ENCODE peak calls at places on chromosomes 13 and 19, in six cellular contexts. One of them, this sample, is unnamed.

GRCh38 chr13:28355046-28355821 is 139.7 kb downstream of the FLT1 start:
- DNase-seq in sigmoid colon: no peak
- DNase-seq in fibroblast of mammary gland: no peak
- DNase-seq in Peyer's patch: no peak
- DNase-seq in astrocyte of the spinal cord: no peak
- DNase-seq in fibroblast of the aortic adventitia: peak
- DNase-seq in this sample: no peak

GRCh38 chr19:33221641-33222040 is 4.0 kb downstream of the SLC7A10 start:
- DNase-seq in sigmoid colon: no peak
- DNase-seq in astrocyte of the spinal cord: peak
- DNase-seq in fibroblast of mammary gland: peak
- DNase-seq in Peyer's patch: no peak
- DNase-seq in fibroblast of the aortic adventitia: no peak
- DNase-seq in this sample: no peak

GRCh38 chr13:112940236-112940635 is 28.8 kb upstream of the MCF2L start:
- DNase-seq in sigmoid colon: peak
- DNase-seq in fibroblast of mammary gland: no peak
- DNase-seq in fibroblast of the aortic adventitia: no peak
- DNase-seq in Peyer's patch: no peak
- DNase-seq in astrocyte of the spinal cord: no peak
- DNase-seq in this sample: no peak

GRCh38 chr13:75357576-75358295 is 124.2 kb downstream of the TBC1D4 start:
- DNase-seq in fibroblast of the aortic adventitia: peak
- DNase-seq in sigmoid colon: no peak
- DNase-seq in fibroblast of mammary gland: peak
- DNase-seq in astrocyte of the spinal cord: peak
- DNase-seq in Peyer's patch: no peak
- DNase-seq in this sample: no peak

GRCh38 chr19:45130888-45131615 is 29.7 kb downstream of the NKPD1 start:
- DNase-seq in astrocyte of the spinal cord: peak
- DNase-seq in sigmoid colon: no peak
- DNase-seq in fibroblast of mammary gland: no peak
- DNase-seq in fibroblast of the aortic adventitia: no peak
- DNase-seq in Peyer's patch: no peak
- DNase-seq in this sample: no peak

GRCh38 chr13:26168276-26168814 is 53.8 kb downstream of the RNF6 start:
- DNase-seq in sigmoid colon: no peak
- DNase-seq in Peyer's patch: no peak
- DNase-seq in astrocyte of the spinal cord: no peak
- DNase-seq in fibroblast of mammary gland: no peak
- DNase-seq in fibroblast of the aortic adventitia: peak
- DNase-seq in this sample: no peak

GRCh38 chr13:35764359-35765015 is 288.0 kb upstream of the MAB21L1 start:
- DNase-seq in fibroblast of mammary gland: no peak
- DNase-seq in Peyer's patch: no peak
- DNase-seq in astrocyte of the spinal cord: peak
- DNase-seq in sigmoid colon: no peak
- DNase-seq in fibroblast of the aortic adventitia: peak
- DNase-seq in this sample: no peak

GRCh38 chr13:106796280-106797047 is 228.5 kb upstream of the ARGLU1 start:
- DNase-seq in fibroblast of mammary gland: no peak
- DNase-seq in sigmoid colon: no peak
- DNase-seq in fibroblast of the aortic adventitia: no peak
- DNase-seq in Peyer's patch: no peak
- DNase-seq in astrocyte of the spinal cord: no peak
- DNase-seq in this sample: no peak

GRCh38 chr19:41323023-41323422 is 13.1 kb downstream of the CCDC97 start:
- DNase-seq in sigmoid colon: peak
- DNase-seq in astrocyte of the spinal cord: peak
- DNase-seq in fibroblast of mammary gland: peak
- DNase-seq in fibroblast of the aortic adventitia: peak
- DNase-seq in Peyer's patch: no peak
- DNase-seq in this sample: no peak

GRCh38 chr19:46618670-46619231 is 6.1 kb downstream of the PTGIR start:
- DNase-seq in astrocyte of the spinal cord: no peak
- DNase-seq in Peyer's patch: no peak
- DNase-seq in sigmoid colon: no peak
- DNase-seq in fibroblast of the aortic adventitia: peak
- DNase-seq in fibroblast of mammary gland: peak
- DNase-seq in this sample: no peak

GRCh38 chr13:110263906-110264305 is 43.1 kb downstream of the COL4A1 start:
- DNase-seq in fibroblast of mammary gland: no peak
- DNase-seq in astrocyte of the spinal cord: no peak
- DNase-seq in fibroblast of the aortic adventitia: no peak
- DNase-seq in Peyer's patch: no peak
- DNase-seq in sigmoid colon: peak
- DNase-seq in this sample: no peak

GRCh38 chr13:112014857-112015256 is 52.1 kb upstream of the SOX1 start:
- DNase-seq in astrocyte of the spinal cord: no peak
- DNase-seq in Peyer's patch: no peak
- DNase-seq in fibroblast of the aortic adventitia: peak
- DNase-seq in sigmoid colon: no peak
- DNase-seq in fibroblast of mammary gland: peak
- DNase-seq in this sample: no peak

GRCh38 chr13:105998233-105998550 is 537.3 kb downstream of the EFNB2 start:
- DNase-seq in astrocyte of the spinal cord: no peak
- DNase-seq in fibroblast of mammary gland: no peak
- DNase-seq in sigmoid colon: no peak
- DNase-seq in Peyer's patch: no peak
- DNase-seq in fibroblast of the aortic adventitia: no peak
- DNase-seq in this sample: no peak

GRCh38 chr19:50607388-50607787 is 32.3 kb downstream of the SYT3 start:
- DNase-seq in sigmoid colon: no peak
- DNase-seq in astrocyte of the spinal cord: no peak
- DNase-seq in Peyer's patch: no peak
- DNase-seq in fibroblast of the aortic adventitia: no peak
- DNase-seq in fibroblast of mammary gland: no peak
- DNase-seq in this sample: no peak

GRCh38 chr13:48533986-48534600 is 1.2 kb upstream of the RCBTB2 start:
- DNase-seq in astrocyte of the spinal cord: no peak
- DNase-seq in sigmoid colon: no peak
- DNase-seq in Peyer's patch: no peak
- DNase-seq in fibroblast of mammary gland: no peak
- DNase-seq in fibroblast of the aortic adventitia: no peak
- DNase-seq in this sample: no peak

GRCh38 chr19:743168-743687 is 7.7 kb upstream of the MISP start:
- DNase-seq in astrocyte of the spinal cord: no peak
- DNase-seq in fibroblast of mammary gland: no peak
- DNase-seq in sigmoid colon: no peak
- DNase-seq in fibroblast of the aortic adventitia: peak
- DNase-seq in Peyer's patch: peak
- DNase-seq in this sample: no peak

GRCh38 chr19:48419158-48419920 is 25.9 kb downstream of the GRIN2D start:
- DNase-seq in fibroblast of the aortic adventitia: no peak
- DNase-seq in fibroblast of mammary gland: peak
- DNase-seq in Peyer's patch: no peak
- DNase-seq in astrocyte of the spinal cord: peak
- DNase-seq in sigmoid colon: peak
- DNase-seq in this sample: no peak

GRCh38 chr19:14118165-14119051 is 846 bp upstream of the PRKACA start:
- DNase-seq in fibroblast of mammary gland: peak
- DNase-seq in sigmoid colon: peak
- DNase-seq in Peyer's patch: peak
- DNase-seq in fibroblast of the aortic adventitia: peak
- DNase-seq in astrocyte of the spinal cord: peak
- DNase-seq in this sample: peak

GRCh38 chr19:5166262-5166661 is 174.3 kb downstream of the PTPRS start:
- DNase-seq in Peyer's patch: no peak
- DNase-seq in astrocyte of the spinal cord: peak
- DNase-seq in sigmoid colon: no peak
- DNase-seq in fibroblast of mammary gland: peak
- DNase-seq in fibroblast of the aortic adventitia: peak
- DNase-seq in this sample: no peak

GRCh38 chr19:3129112-3129511 is 6.7 kb upstream of the GNA15 start:
- DNase-seq in sigmoid colon: no peak
- DNase-seq in Peyer's patch: no peak
- DNase-seq in fibroblast of mammary gland: peak
- DNase-seq in astrocyte of the spinal cord: peak
- DNase-seq in fibroblast of the aortic adventitia: peak
- DNase-seq in this sample: no peak

GRCh38 chr13:79604752-79605151 is 123.8 kb downstream of the NDFIP2 start:
- DNase-seq in sigmoid colon: no peak
- DNase-seq in fibroblast of mammary gland: no peak
- DNase-seq in astrocyte of the spinal cord: no peak
- DNase-seq in fibroblast of the aortic adventitia: peak
- DNase-seq in Peyer's patch: no peak
- DNase-seq in this sample: no peak

GRCh38 chr13:110023729-110024645 is 237.6 kb upstream of the IRS2 start:
- DNase-seq in fibroblast of mammary gland: peak
- DNase-seq in sigmoid colon: peak
- DNase-seq in Peyer's patch: no peak
- DNase-seq in fibroblast of the aortic adventitia: peak
- DNase-seq in astrocyte of the spinal cord: peak
- DNase-seq in this sample: no peak

GRCh38 chr19:54464044-54464623 is 556 bp upstream of the LENG9 start:
- DNase-seq in astrocyte of the spinal cord: peak
- DNase-seq in Peyer's patch: peak
- DNase-seq in fibroblast of the aortic adventitia: peak
- DNase-seq in fibroblast of mammary gland: peak
- DNase-seq in sigmoid colon: peak
- DNase-seq in this sample: peak

GRCh38 chr19:54462072-54462712 is 1.4 kb downstream of the LENG9 start:
- DNase-seq in fibroblast of the aortic adventitia: no peak
- DNase-seq in sigmoid colon: peak
- DNase-seq in Peyer's patch: no peak
- DNase-seq in astrocyte of the spinal cord: no peak
- DNase-seq in fibroblast of mammary gland: no peak
- DNase-seq in this sample: no peak

GRCh38 chr19:54463531-54464043 is at the start of gene LENG9:
- DNase-seq in sigmoid colon: peak
- DNase-seq in fibroblast of mammary gland: peak
- DNase-seq in Peyer's patch: peak
- DNase-seq in astrocyte of the spinal cord: peak
- DNase-seq in fibroblast of the aortic adventitia: peak
- DNase-seq in this sample: peak

GRCh38 chr19:54461201-54462071 is 2.1 kb downstream of the LENG9 start:
- DNase-seq in astrocyte of the spinal cord: no peak
- DNase-seq in fibroblast of mammary gland: no peak
- DNase-seq in Peyer's patch: no peak
- DNase-seq in fibroblast of the aortic adventitia: no peak
- DNase-seq in sigmoid colon: no peak
- DNase-seq in this sample: no peak

DNA sequence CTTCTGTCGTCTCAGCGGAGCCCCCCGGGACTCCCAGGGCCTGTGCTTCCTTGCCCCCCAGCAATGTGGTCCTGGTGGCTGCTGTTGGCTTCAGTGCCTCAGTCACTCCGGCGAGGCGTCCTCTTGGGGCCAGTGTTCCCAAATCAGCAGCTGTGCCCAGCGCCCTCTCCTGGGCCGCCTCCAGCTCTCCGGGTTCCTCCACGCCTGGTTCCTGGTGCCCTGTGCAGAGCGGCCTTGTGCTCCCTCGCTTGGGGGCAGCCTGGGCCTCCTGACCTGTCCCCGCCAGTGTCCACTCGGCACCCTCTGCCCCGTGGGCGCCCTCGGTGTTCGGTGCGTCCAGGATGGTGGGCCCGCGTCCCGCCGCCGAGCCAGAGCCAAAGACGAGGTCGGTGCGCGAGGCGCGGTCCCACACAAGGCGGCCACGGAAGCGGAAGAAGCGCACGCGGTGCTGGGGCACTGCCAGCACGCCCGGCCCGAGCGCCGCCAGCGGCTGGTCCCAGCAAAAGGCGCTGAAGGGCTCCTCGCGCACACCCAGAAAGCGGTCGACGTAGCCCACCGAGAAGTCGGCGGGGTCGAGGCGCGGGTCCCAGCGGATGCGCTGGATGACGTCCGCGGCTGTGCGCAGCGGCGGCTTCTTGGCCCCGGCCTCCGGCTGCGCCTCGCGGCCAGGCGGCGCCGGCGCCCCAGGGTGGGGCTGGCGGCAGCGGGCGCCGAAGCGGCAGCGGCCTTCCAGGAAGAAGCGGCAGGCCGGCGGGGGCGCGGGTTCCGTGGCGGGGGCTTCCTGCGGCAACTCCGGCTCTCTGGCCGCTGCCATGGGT is 656 bp downstream of the LENG9 start:
- DNase-seq in fibroblast of the aortic adventitia: peak
- DNase-seq in fibroblast of mammary gland: peak
- DNase-seq in astrocyte of the spinal cord: peak
- DNase-seq in sigmoid colon: peak
- DNase-seq in Peyer's patch: peak
- DNase-seq in this sample: no peak
- TF ChIP-seq CTCF in fibroblast of the aortic adventitia: peak
- TF ChIP-seq CTCF in fibroblast of mammary gland: no peak
- TF ChIP-seq CTCF in astrocyte of the spinal cord: peak
- TF ChIP-seq CTCF in sigmoid colon: no peak
- TF ChIP-seq CTCF in Peyer's patch: no peak
- TF ChIP-seq CTCF in this sample: no peak

DNA sequence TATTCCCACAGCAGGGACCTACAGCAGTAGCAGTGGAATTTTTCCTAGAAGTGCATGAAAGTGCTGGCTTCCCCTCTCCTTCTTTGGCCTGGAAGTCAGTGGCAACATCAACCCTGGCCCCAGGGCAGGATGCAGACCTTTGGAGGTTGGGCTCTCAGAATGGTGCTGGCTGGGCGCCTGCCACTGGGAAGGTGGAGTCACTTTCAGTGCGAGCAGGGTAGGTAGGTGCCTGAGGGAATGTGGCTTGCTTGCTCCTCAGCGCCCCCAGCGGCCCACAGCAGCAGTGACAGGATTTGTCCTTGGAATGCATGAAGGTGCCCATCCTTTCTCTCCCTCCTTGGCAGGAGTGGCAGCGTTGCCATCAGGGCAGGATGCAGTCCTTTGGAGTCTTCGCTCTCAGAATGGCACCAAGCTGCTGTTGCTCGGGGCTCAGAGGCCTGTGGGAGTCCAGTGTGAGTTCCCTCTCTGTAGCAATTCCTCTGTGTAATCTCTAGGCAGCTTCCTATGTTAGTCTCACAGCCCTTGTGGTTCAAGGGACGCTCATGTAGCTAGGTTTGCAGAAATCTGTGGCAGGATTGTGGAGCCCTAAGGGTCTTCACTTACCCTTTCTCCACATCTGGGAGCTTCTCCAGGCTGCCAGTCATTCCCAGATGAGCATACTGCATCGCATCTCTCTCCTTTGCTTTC is 354.4 kb upstream of the DACH1 start:
- DNase-seq in sigmoid colon: no peak
- DNase-seq in Peyer's patch: peak
- DNase-seq in astrocyte of the spinal cord: no peak
- DNase-seq in fibroblast of mammary gland: no peak
- DNase-seq in fibroblast of the aortic adventitia: no peak
- DNase-seq in this sample: no peak
- TF ChIP-seq CTCF in sigmoid colon: no peak
- TF ChIP-seq CTCF in Peyer's patch: no peak
- TF ChIP-seq CTCF in astrocyte of the spinal cord: peak
- TF ChIP-seq CTCF in fibroblast of mammary gland: peak
- TF ChIP-seq CTCF in fibroblast of the aortic adventitia: peak
- TF ChIP-seq CTCF in this sample: no peak

GRCh38 chr13:50882816-50883215 is 26.8 kb upstream of the RNASEH2B start:
- DNase-seq in fibroblast of the aortic adventitia: no peak
- DNase-seq in astrocyte of the spinal cord: no peak
- DNase-seq in Peyer's patch: no peak
- DNase-seq in fibroblast of mammary gland: no peak
- DNase-seq in sigmoid colon: no peak
- DNase-seq in this sample: no peak
- TF ChIP-seq CTCF in fibroblast of the aortic adventitia: no peak
- TF ChIP-seq CTCF in astrocyte of the spinal cord: no peak
- TF ChIP-seq CTCF in Peyer's patch: no peak
- TF ChIP-seq CTCF in fibroblast of mammary gland: no peak
- TF ChIP-seq CTCF in sigmoid colon: no peak
- TF ChIP-seq CTCF in this sample: no peak

GRCh38 chr13:46796515-46797467 is at the start of gene ESD:
- DNase-seq in astrocyte of the spinal cord: peak
- DNase-seq in sigmoid colon: peak
- DNase-seq in Peyer's patch: peak
- DNase-seq in fibroblast of the aortic adventitia: peak
- DNase-seq in fibroblast of mammary gland: peak
- DNase-seq in this sample: peak
- TF ChIP-seq CTCF in astrocyte of the spinal cord: peak
- TF ChIP-seq CTCF in sigmoid colon: no peak
- TF ChIP-seq CTCF in Peyer's patch: no peak
- TF ChIP-seq CTCF in fibroblast of the aortic adventitia: no peak
- TF ChIP-seq CTCF in fibroblast of mammary gland: no peak
- TF ChIP-seq CTCF in this sample: no peak